ENCODE peak calls at places on chromosomes 16 and 17, in eight cellular contexts. Z is DMS 273 treated with DMSO at 0.1 percent for 48 hours; H is thoracic aorta; P is activated CD4-positive, alpha-beta T cell treated with anti-CD3 and anti-CD28 coated beads for 1 hour; Q is MG63; D is fibroblast of lung; O is nucleus accumbens; K is endodermal cell. J is an unnamed sample.

GRCh38 chr17:74646231-74646630 is 22.7 kb upstream of the CD300E start:
- DNase-seq in P (no peak), K (peak), Z (peak), D (peak), O (no peak), H (no peak), Q (no peak), J (peak)

GRCh38 chr17:47735536-47736011 is 2.5 kb downstream of the TBX21 start:
- DNase-seq in Z (no peak), D (no peak), O (no peak), K (no peak), H (no peak), P (peak), Q (no peak), J (no peak)

GRCh38 chr17:79038545-79039135 is 14.7 kb downstream of the C1QTNF1 start:
- DNase-seq in D (peak), O (no peak), K (peak), H (no peak), P (no peak), Z (no peak), Q (peak), J (peak)

GRCh38 chr16:51490866-51491265 is 339.8 kb upstream of the SALL1 start:
- DNase-seq in D (no peak), Z (no peak), H (no peak), K (no peak), Q (no peak), P (no peak), O (no peak), J (no peak)

GRCh38 chr17:33012522-33013033 is 20.9 kb downstream of the SPACA3 start:
- DNase-seq in K (peak), H (no peak), Z (no peak), O (no peak), P (no peak), D (peak), Q (peak), J (peak)

GRCh38 chr17:7932949-7933348 is 943 bp downstream of the CNTROB start:
- DNase-seq in D (peak), O (no peak), P (no peak), H (no peak), Z (no peak), Q (peak), K (peak), J (peak)

GRCh38 chr16:2082171-2082982 is 34.6 kb downstream of the TSC2 start:
- DNase-seq in P (no peak), K (no peak), D (no peak), O (no peak), Z (no peak), Q (no peak), H (no peak), J (no peak)

GRCh38 chr16:89140981-89141883 is 30.3 kb upstream of the CDH15 start:
- DNase-seq in P (no peak), Z (no peak), D (no peak), H (no peak), K (no peak), Q (no peak), O (no peak), J (no peak)

GRCh38 chr17:80987941-80988461 is 3.6 kb upstream of the CHMP6 start:
- DNase-seq in O (no peak), Z (no peak), D (no peak), Q (no peak), K (peak), H (no peak), P (no peak), J (no peak)

GRCh38 chr17:70355185-70355584 is 185.9 kb downstream of the KCNJ2 start:
- DNase-seq in O (no peak), Q (no peak), K (no peak), Z (no peak), D (peak), H (no peak), P (no peak), J (no peak)

GRCh38 chr16:13873835-13874438 is 46.0 kb upstream of the ERCC4 start:
- DNase-seq in Z (peak), P (no peak), D (peak), K (peak), H (no peak), O (no peak), Q (no peak), J (no peak)

GRCh38 chr17:49508061-49508865 is 13.2 kb downstream of the NGFR start:
- DNase-seq in H (no peak), D (no peak), Q (peak), P (no peak), Z (no peak), O (no peak), K (peak), J (no peak)

GRCh38 chr16:52235186-52235585 is 311.8 kb downstream of the TOX3 start:
- DNase-seq in D (no peak), Q (no peak), Z (no peak), H (no peak), P (no peak), O (no peak), K (no peak), J (no peak)

GRCh38 chr16:27204232-27204915 is 1.0 kb downstream of the KDM8 start:
- DNase-seq in H (no peak), Q (no peak), P (no peak), K (no peak), O (no peak), Z (no peak), D (no peak), J (no peak)

GRCh38 chr16:17461951-17462729 is 8.6 kb downstream of the XYLT1 start:
- DNase-seq in O (no peak), K (peak), D (no peak), H (no peak), P (no peak), Q (no peak), Z (no peak), J (no peak)

GRCh38 chr17:956905-957304 is 22.7 kb downstream of the NXN start:
- DNase-seq in O (no peak), P (no peak), Q (no peak), D (peak), H (no peak), Z (no peak), K (peak), J (no peak)

GRCh38 chr17:44781553-44782348 is 23.0 kb downstream of the ADAM11 start:
- DNase-seq in P (no peak), O (no peak), Q (no peak), D (no peak), K (peak), H (no peak), Z (no peak), J (no peak)

GRCh38 chr17:47862621-47863440 is 11.9 kb upstream of the SP6 start:
- DNase-seq in O (no peak), D (peak), Z (no peak), Q (peak), K (no peak), P (no peak), H (no peak), J (peak)

J was measured in brain microvascular endothelial cell.